ENCODE peak calls at places on chromosomes 12 and 14, in nine cellular contexts. P, A, C, F, E, G, I, N and D are unnamed samples.

GRCh38 chr12:91099836-91100235 is 11.5 kb downstream of the LUM start:
- DNase-seq in P (no peak), A (no peak), C (no peak), F (no peak), E (no peak), G (no peak), I (no peak), N (no peak), D (no peak)

GRCh38 chr14:43085820-43086219 is 1421.3 kb downstream of the FSCB start:
- DNase-seq in P (no peak), A (no peak), C (no peak), F (no peak), E (no peak), G (no peak), I (no peak), N (no peak), D (no peak)

GRCh38 chr12:80485222-80485987 is 41.4 kb downstream of the PTPRQ start:
- DNase-seq in P (no peak), A (no peak), C (no peak), F (no peak), E (no peak), G (no peak), I (no peak), N (no peak), D (no peak)

GRCh38 chr12:54135621-54136027 is 53.2 kb downstream of the SMUG1 start:
- DNase-seq in P (peak), A (no peak), C (no peak), F (no peak), E (no peak), G (no peak), I (no peak), N (no peak), D (no peak)

GRCh38 chr14:102827716-102828115 is 50.5 kb downstream of the TRAF3 start:
- DNase-seq in P (no peak), A (no peak), C (no peak), F (peak), E (no peak), G (peak), I (no peak), N (no peak), D (no peak)

GRCh38 chr12:49293056-49293956 is 1.6 kb upstream of the PRPH start:
- DNase-seq in P (no peak), A (no peak), C (peak), F (no peak), E (peak), G (no peak), I (peak), N (no peak), D (no peak)

GRCh38 chr12:82650627-82651337 is 35.9 kb upstream of the TMTC2 start:
- DNase-seq in P (no peak), A (no peak), C (no peak), F (no peak), E (no peak), G (peak), I (peak), N (peak), D (peak)

GRCh38 chr12:89256060-89256459 is 96.2 kb downstream of the DUSP6 start:
- DNase-seq in P (no peak), A (no peak), C (no peak), F (no peak), E (no peak), G (no peak), I (no peak), N (no peak), D (no peak)

GRCh38 chr14:54691525-54692260 is 124.8 kb downstream of the SAMD4A start:
- DNase-seq in P (no peak), A (peak), C (peak), F (peak), E (peak), G (peak), I (peak), N (peak), D (peak)
- TF ChIP-seq CTCF in P (peak), A (peak), C (peak), F (peak), E (peak), G (peak), I (peak), N (peak), D (peak)

DNA sequence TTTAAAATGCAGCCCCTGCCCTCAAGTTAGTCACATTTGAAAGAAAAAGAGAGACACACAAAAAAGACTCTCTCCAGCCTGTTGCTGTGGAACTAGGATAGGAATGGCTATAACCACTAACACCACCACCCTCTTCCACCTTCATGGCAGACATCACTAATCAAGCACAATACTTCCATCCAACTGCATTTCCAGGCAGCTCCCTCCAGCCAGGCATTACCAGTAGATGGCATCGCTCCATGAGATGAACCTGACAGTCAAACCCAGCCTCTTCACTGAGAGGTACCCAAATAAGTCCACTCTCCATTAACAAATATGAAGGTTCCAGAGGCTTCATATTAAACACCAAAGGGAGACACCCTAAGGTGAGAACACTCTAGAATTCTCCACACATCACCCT is 24.4 kb downstream of the SLC8B1 start:
- DNase-seq in P (no peak), A (no peak), C (no peak), F (no peak), E (no peak), G (peak), I (no peak), N (peak), D (peak)
- TF ChIP-seq CTCF in P (peak), A (no peak), C (no peak), F (no peak), E (peak), G (peak), I (no peak), N (peak), D (peak)

DNA sequence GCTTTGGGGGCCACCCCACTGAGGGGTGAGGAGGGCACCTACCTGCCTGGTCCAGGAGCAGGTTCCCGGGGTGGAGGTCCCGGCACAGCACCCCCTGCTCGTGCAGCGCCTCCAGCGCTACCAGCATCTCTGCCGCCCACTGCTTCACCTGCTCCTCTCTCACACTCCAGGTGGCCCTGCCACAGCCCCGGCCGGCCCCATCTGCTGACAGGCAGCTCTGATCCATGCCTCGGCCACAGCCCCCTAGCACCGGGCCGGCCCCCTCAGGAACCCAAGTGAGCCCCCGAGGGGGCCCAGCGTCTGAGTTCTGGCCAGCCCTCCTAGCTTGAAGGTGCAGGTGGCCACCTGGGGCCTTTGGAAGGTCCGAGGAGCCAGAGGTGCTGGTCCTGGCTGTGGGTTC is 13.6 kb downstream of the RPS6KL1 start:
- DNase-seq in P (no peak), A (no peak), C (no peak), F (no peak), E (no peak), G (no peak), I (no peak), N (no peak), D (no peak)
- TF ChIP-seq CTCF in P (no peak), A (no peak), C (no peak), F (no peak), E (no peak), G (no peak), I (no peak), N (no peak), D (no peak)

DNA sequence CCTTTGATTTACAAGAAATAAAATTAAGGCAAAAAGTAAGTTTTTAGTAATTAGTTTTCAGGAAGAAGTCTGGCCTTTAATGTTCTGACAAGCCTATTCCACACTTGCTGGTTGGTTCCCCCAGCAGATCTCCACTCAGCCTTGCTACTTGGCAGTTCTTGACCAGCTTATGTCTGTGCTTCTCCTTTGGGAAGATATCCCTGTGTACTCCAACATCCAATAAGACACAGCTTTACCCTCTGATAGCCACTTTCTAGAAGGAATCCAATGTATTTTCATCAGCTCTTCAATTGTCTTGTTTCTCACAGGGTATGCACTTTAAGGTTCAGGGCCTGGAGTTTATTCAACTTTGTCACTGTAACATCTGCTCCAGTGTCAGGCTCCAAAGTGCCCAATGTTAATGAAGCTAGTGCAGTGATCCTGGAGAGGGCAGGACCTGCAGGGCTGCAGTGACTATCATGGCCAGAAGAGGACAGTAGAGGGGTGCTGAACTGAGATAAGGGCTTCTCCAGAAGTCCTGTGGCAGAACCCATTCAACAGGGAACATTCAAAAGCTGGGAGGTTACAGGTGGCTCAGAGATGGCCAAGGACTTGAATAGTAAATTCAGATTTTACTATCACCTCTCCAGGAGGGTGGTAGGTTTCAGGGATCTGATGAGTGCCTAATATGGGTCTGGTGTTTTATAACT is 22.9 kb downstream of the JKAMP start:
- DNase-seq in P (peak), A (peak), C (peak), F (peak), E (no peak), G (peak), I (peak), N (peak), D (peak)
- TF ChIP-seq CTCF in P (peak), A (peak), C (peak), F (peak), E (peak), G (peak), I (peak), N (peak), D (peak)

GRCh38 chr14:101087614-101088394 is 184.3 kb upstream of the RTL1 start:
- DNase-seq in P (no peak), A (no peak), C (peak), F (no peak), E (peak), G (peak), I (no peak), N (no peak), D (peak)
- TF ChIP-seq CTCF in P (no peak), A (no peak), C (no peak), F (no peak), E (no peak), G (peak), I (no peak), N (no peak), D (no peak)

DNA sequence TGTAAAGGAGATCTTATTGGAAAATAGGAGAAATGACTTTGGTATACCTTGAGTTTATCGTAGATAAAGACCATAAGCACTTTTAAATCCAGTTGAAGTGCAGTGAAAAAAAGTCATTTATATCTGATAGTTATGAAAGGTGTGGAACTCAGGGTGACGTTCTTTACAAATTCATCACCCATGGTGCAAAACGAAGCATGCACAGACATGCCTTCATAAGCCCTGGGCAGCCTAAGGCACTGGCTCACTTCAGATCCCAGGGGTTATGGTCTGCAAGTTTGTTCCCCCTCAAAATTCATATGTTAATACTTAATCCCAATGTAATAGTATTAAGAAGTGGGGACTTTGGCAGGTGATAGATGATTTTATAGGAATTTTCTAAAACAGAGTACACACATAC is 1216.4 kb upstream of the USP15 start:
- DNase-seq in P (no peak), A (no peak), C (no peak), F (no peak), E (no peak), G (no peak), I (no peak), N (peak), D (peak)
- TF ChIP-seq CTCF in P (no peak), A (no peak), C (no peak), F (no peak), E (no peak), G (no peak), I (no peak), N (no peak), D (no peak)